ENCODE peak calls at places on chromosomes 1 and 21, in nine cellular contexts. J is psoas muscle, Y is pancreas, U is body of pancreas, C is PC-3, W is HCT116, R is uterus, F is cardiac muscle cell, K is IMR-90. E is an unnamed sample.

GRCh38 chr1:46480959-46481646 is 8.5 kb upstream of the DMBX1 start:
- DNase-seq in J (no peak), Y (no peak), U (no peak), C (peak; percentile 40), W (no peak), R (no peak), F (no peak), K (no peak), E (no peak)

GRCh38 chr1:223775054-223775453 is 62.7 kb downstream of the CAPN2 start:
- DNase-seq in J (no peak), Y (no peak), U (no peak), C (no peak), W (no peak), R (no peak), F (no peak), K (peak; percentile 30), E (peak; percentile 53)

GRCh38 chr1:222009105-222009730 is 267.3 kb upstream of the DUSP10 start:
- DNase-seq in J (no peak), Y (no peak), U (peak; percentile 19), C (peak; percentile 78), W (no peak), R (no peak), F (peak; percentile 14), K (no peak), E (no peak)

GRCh38 chr1:205852969-205853368 is 3.0 kb upstream of the PM20D1 start:
- DNase-seq in J (no peak), Y (no peak), U (no peak), C (no peak), W (no peak), R (no peak), F (no peak), K (no peak), E (no peak)

GRCh38 chr1:10101929-10102328 is 69.2 kb downstream of the UBE4B start:
- DNase-seq in J (no peak), Y (no peak), U (no peak), C (no peak), W (no peak), R (no peak), F (no peak), K (no peak), E (no peak)

GRCh38 chr21:37183749-37184148 is 83.4 kb downstream of the VPS26C start:
- DNase-seq in J (no peak), Y (no peak), U (no peak), C (no peak), W (no peak), R (no peak), F (no peak), K (no peak), E (no peak)

GRCh38 chr1:204569478-204569877 is 53.3 kb downstream of the MDM4 start:
- DNase-seq in J (no peak), Y (no peak), U (no peak), C (no peak), W (no peak), R (no peak), F (no peak), K (no peak), E (no peak)

GRCh38 chr1:75341537-75341936 is 207.3 kb downstream of the LHX8 start:
- DNase-seq in J (no peak), Y (no peak), U (no peak), C (no peak), W (no peak), R (no peak), F (no peak), K (no peak), E (no peak)

GRCh38 chr21:42566524-42567180 is 53.0 kb downstream of the SLC37A1 start:
- DNase-seq in J (no peak), Y (peak; percentile 43), U (peak; percentile 10), C (no peak), W (no peak), R (peak; percentile 10), F (no peak), K (no peak), E (no peak)

GRCh38 chr1:205939690-205940330 is 3.4 kb downstream of the SLC26A9 start:
- DNase-seq in J (no peak), Y (no peak), U (peak; percentile 55), C (peak; percentile 35), W (peak; percentile 31), R (no peak), F (peak; percentile 63), K (no peak), E (no peak)

GRCh38 chr1:224211262-224211962 is 28.4 kb downstream of the DEGS1 start:
- DNase-seq in J (no peak), Y (no peak), U (peak; percentile 45), C (peak; percentile 94), W (no peak), R (no peak), F (peak; percentile 41), K (peak; percentile 87), E (peak; percentile 66)

GRCh38 chr1:53279556-53280160 is 41.3 kb upstream of the MAGOH start:
- DNase-seq in J (no peak), Y (no peak), U (no peak), C (no peak), W (no peak), R (no peak), F (no peak), K (no peak), E (no peak)

GRCh38 chr1:61457526-61457925 is 267.4 kb downstream of the TM2D1 start:
- DNase-seq in J (no peak), Y (no peak), U (no peak), C (no peak), W (no peak), R (no peak), F (no peak), K (no peak), E (no peak)

GRCh38 chr1:215543191-215543606 is 23.9 kb upstream of the KCTD3 start:
- DNase-seq in J (no peak), Y (no peak), U (no peak), C (peak; percentile 70), W (no peak), R (no peak), F (no peak), K (peak; percentile 72), E (no peak)

GRCh38 chr1:51423098-51423821 is 92.9 kb upstream of the TTC39A start:
- DNase-seq in J (no peak), Y (no peak), U (no peak), C (no peak), W (no peak), R (no peak), F (peak; percentile 77), K (peak; percentile 58), E (no peak)

GRCh38 chr21:8990326-8991087 is 1530.9 kb upstream of the TPTE start:
- DNase-seq in J (no peak), Y (peak; percentile 51), U (no peak), C (peak; percentile 1), W (no peak), R (no peak), F (no peak), K (no peak), E (no peak)

GRCh38 chr21:8991088-8991907 is 1530.1 kb upstream of the TPTE start:
- DNase-seq in J (no peak), Y (peak; percentile 51), U (no peak), C (peak; percentile 1), W (no peak), R (no peak), F (no peak), K (no peak), E (no peak)

GRCh38 chr21:8993284-8993942 is 1528.0 kb upstream of the TPTE start:
- DNase-seq in J (no peak), Y (no peak), U (no peak), C (peak; percentile 4), W (no peak), R (no peak), F (no peak), K (no peak), E (no peak)

GRCh38 chr21:8992731-8993174 is 1528.6 kb upstream of the TPTE start:
- DNase-seq in J (peak; percentile 60), Y (peak; percentile 63), U (no peak), C (peak; percentile 1), W (no peak), R (no peak), F (no peak), K (no peak), E (no peak)

GRCh38 chr21:8991968-8992621 is 1529.3 kb upstream of the TPTE start:
- DNase-seq in J (no peak), Y (peak; percentile 46), U (no peak), C (peak; percentile 1), W (no peak), R (no peak), F (no peak), K (no peak), E (no peak)
- H3K9me3 ChIP-seq in J (no peaks in the 10 kb centered on the region), Y (no peaks in the 10 kb centered on the region), U (no peaks in the 10 kb centered on the region), C (no peaks in the 10 kb centered on the region), W (peaks cover 11% of the 10 kb centered on the region), R (no peaks in the 10 kb centered on the region), F (peaks cover 14% of the 10 kb centered on the region), K (peaks cover 49% of the 10 kb centered on the region), E (peaks cover 48% of the 10 kb centered on the region)

GRCh38 chr1:231761747-231762541 is 135.4 kb downstream of the DISC1 start:
- DNase-seq in J (no peak), Y (no peak), U (no peak), C (peak; percentile 67), W (no peak), R (no peak), F (no peak), K (no peak), E (no peak)

GRCh38 chr1:231763481-231763880 is 136.9 kb downstream of the DISC1 start:
- DNase-seq in J (no peak), Y (no peak), U (no peak), C (no peak), W (no peak), R (no peak), F (no peak), K (no peak), E (no peak)

GRCh38 chr1:231753313-231753712 is 126.7 kb downstream of the DISC1 start:
- DNase-seq in J (no peak), Y (no peak), U (no peak), C (no peak), W (no peak), R (no peak), F (no peak), K (no peak), E (no peak)

GRCh38 chr1:231757101-231757404 is 130.5 kb downstream of the DISC1 start:
- DNase-seq in J (no peak), Y (no peak), U (no peak), C (no peak), W (peak; percentile 2), R (no peak), F (no peak), K (no peak), E (no peak)

GRCh38 chr1:231757759-231758158 is 131.2 kb downstream of the DISC1 start:
- DNase-seq in J (no peak), Y (no peak), U (no peak), C (no peak), W (no peak), R (no peak), F (no peak), K (no peak), E (no peak)
- H3K27ac ChIP-seq in J (no peak overlapping the region), Y (no peak overlapping the region), U (no peak overlapping the region), C (no peak overlapping the region), W (no peak overlapping the region), R (no peak overlapping the region), F (no peak overlapping the region), K (no peak overlapping the region), E (no peak overlapping the region)

GRCh38 chr1:85884372-85885035 is 176.3 kb upstream of the ZNHIT6 start:
- DNase-seq in J (no peak), Y (no peak), U (no peak), C (peak; percentile 61), W (no peak), R (no peak), F (peak; percentile 34), K (peak; percentile 48), E (no peak)
- TF ChIP-seq CTCF in J (peak; percentile 28), Y (no peak), U (no peak), C (peak; percentile 74), W (peak; percentile 51), R (no peak), F (peak; percentile 57), K (peak; percentile 65), E (peak; percentile 74)

GRCh38 chr1:67721650-67722291 is 36.8 kb downstream of the GADD45A start:
- DNase-seq in J (no peak), Y (no peak), U (no peak), C (no peak), W (no peak), R (no peak), F (no peak), K (no peak), E (no peak)
- H3K9me3 ChIP-seq in J (no peaks in the 10 kb centered on the region), Y (no peaks in the 10 kb centered on the region), U (no peaks in the 10 kb centered on the region), C (no peaks in the 10 kb centered on the region), W (no peaks in the 10 kb centered on the region), R (no peaks in the 10 kb centered on the region), F (no peaks in the 10 kb centered on the region), K (no peaks in the 10 kb centered on the region), E (no peaks in the 10 kb centered on the region)

E was measured in AG04450.